ENCODE peak calls at places on chromosomes 7 and 10, in seven cellular contexts. One of them, this sample, is unnamed.

GRCh38 chr10:87646192-87646909 is 13.3 kb upstream of the PAPSS2 start:
- DNase-seq in activated CD4-positive, alpha-beta T cell treated with anti-CD3 and anti-CD28 coated beads, Interleukin-2, amount 50 U/mL, for 4 hours: no peak
- DNase-seq in astrocyte of the hippocampus: no peak
- DNase-seq in activated CD4-positive, CD25-positive, alpha-beta regulatory T cell treated with anti-CD3 and anti-CD28 coated beads, Interleukin-2, amount 50 U/mL, for 72 hours: no peak
- DNase-seq in stimulated activated CD4-positive, alpha-beta T cell treated with anti-CD3 and anti-CD28 coated beads, Interleukin-4, amount 100 ng/mL, for 48 hours: no peak
- DNase-seq in SW 1271: no peak
- DNase-seq in GM12865: no peak
- DNase-seq in this sample: no peak

GRCh38 chr10:51137741-51138529 is 63.6 kb downstream of the PRKG1 start:
- DNase-seq in activated CD4-positive, alpha-beta T cell treated with anti-CD3 and anti-CD28 coated beads, Interleukin-2, amount 50 U/mL, for 4 hours: no peak
- DNase-seq in astrocyte of the hippocampus: no peak
- DNase-seq in activated CD4-positive, CD25-positive, alpha-beta regulatory T cell treated with anti-CD3 and anti-CD28 coated beads, Interleukin-2, amount 50 U/mL, for 72 hours: no peak
- DNase-seq in stimulated activated CD4-positive, alpha-beta T cell treated with anti-CD3 and anti-CD28 coated beads, Interleukin-4, amount 100 ng/mL, for 48 hours: no peak
- DNase-seq in SW 1271: no peak
- DNase-seq in GM12865: no peak
- DNase-seq in this sample: no peak

GRCh38 chr10:124689911-124690498 is 54.2 kb downstream of the FAM53B start:
- DNase-seq in activated CD4-positive, alpha-beta T cell treated with anti-CD3 and anti-CD28 coated beads, Interleukin-2, amount 50 U/mL, for 4 hours: no peak
- DNase-seq in astrocyte of the hippocampus: no peak
- DNase-seq in activated CD4-positive, CD25-positive, alpha-beta regulatory T cell treated with anti-CD3 and anti-CD28 coated beads, Interleukin-2, amount 50 U/mL, for 72 hours: no peak
- DNase-seq in stimulated activated CD4-positive, alpha-beta T cell treated with anti-CD3 and anti-CD28 coated beads, Interleukin-4, amount 100 ng/mL, for 48 hours: no peak
- DNase-seq in SW 1271: no peak
- DNase-seq in GM12865: no peak
- DNase-seq in this sample: no peak

GRCh38 chr10:35822316-35822715 is 180.2 kb upstream of the FZD8 start:
- DNase-seq in activated CD4-positive, alpha-beta T cell treated with anti-CD3 and anti-CD28 coated beads, Interleukin-2, amount 50 U/mL, for 4 hours: no peak
- DNase-seq in astrocyte of the hippocampus: peak
- DNase-seq in activated CD4-positive, CD25-positive, alpha-beta regulatory T cell treated with anti-CD3 and anti-CD28 coated beads, Interleukin-2, amount 50 U/mL, for 72 hours: no peak
- DNase-seq in stimulated activated CD4-positive, alpha-beta T cell treated with anti-CD3 and anti-CD28 coated beads, Interleukin-4, amount 100 ng/mL, for 48 hours: no peak
- DNase-seq in SW 1271: no peak
- DNase-seq in GM12865: peak
- DNase-seq in this sample: peak

GRCh38 chr10:96984512-96985225 is 152.6 kb downstream of the LCOR start:
- DNase-seq in activated CD4-positive, alpha-beta T cell treated with anti-CD3 and anti-CD28 coated beads, Interleukin-2, amount 50 U/mL, for 4 hours: no peak
- DNase-seq in astrocyte of the hippocampus: no peak
- DNase-seq in activated CD4-positive, CD25-positive, alpha-beta regulatory T cell treated with anti-CD3 and anti-CD28 coated beads, Interleukin-2, amount 50 U/mL, for 72 hours: no peak
- DNase-seq in stimulated activated CD4-positive, alpha-beta T cell treated with anti-CD3 and anti-CD28 coated beads, Interleukin-4, amount 100 ng/mL, for 48 hours: no peak
- DNase-seq in SW 1271: no peak
- DNase-seq in GM12865: no peak
- DNase-seq in this sample: no peak

GRCh38 chr7:96973986-96974385 is 31.4 kb upstream of the DLX6 start:
- DNase-seq in activated CD4-positive, alpha-beta T cell treated with anti-CD3 and anti-CD28 coated beads, Interleukin-2, amount 50 U/mL, for 4 hours: no peak
- DNase-seq in astrocyte of the hippocampus: peak
- DNase-seq in activated CD4-positive, CD25-positive, alpha-beta regulatory T cell treated with anti-CD3 and anti-CD28 coated beads, Interleukin-2, amount 50 U/mL, for 72 hours: no peak
- DNase-seq in stimulated activated CD4-positive, alpha-beta T cell treated with anti-CD3 and anti-CD28 coated beads, Interleukin-4, amount 100 ng/mL, for 48 hours: no peak
- DNase-seq in SW 1271: no peak
- DNase-seq in GM12865: no peak
- DNase-seq in this sample: no peak

GRCh38 chr10:18214692-18215563 is 74.7 kb downstream of the CACNB2 start:
- DNase-seq in activated CD4-positive, alpha-beta T cell treated with anti-CD3 and anti-CD28 coated beads, Interleukin-2, amount 50 U/mL, for 4 hours: no peak
- DNase-seq in astrocyte of the hippocampus: peak
- DNase-seq in activated CD4-positive, CD25-positive, alpha-beta regulatory T cell treated with anti-CD3 and anti-CD28 coated beads, Interleukin-2, amount 50 U/mL, for 72 hours: no peak
- DNase-seq in stimulated activated CD4-positive, alpha-beta T cell treated with anti-CD3 and anti-CD28 coated beads, Interleukin-4, amount 100 ng/mL, for 48 hours: no peak
- DNase-seq in SW 1271: peak
- DNase-seq in GM12865: peak
- DNase-seq in this sample: peak

GRCh38 chr7:101169838-101170531 is 4.6 kb upstream of the VGF start:
- DNase-seq in activated CD4-positive, alpha-beta T cell treated with anti-CD3 and anti-CD28 coated beads, Interleukin-2, amount 50 U/mL, for 4 hours: peak
- DNase-seq in astrocyte of the hippocampus: peak
- DNase-seq in activated CD4-positive, CD25-positive, alpha-beta regulatory T cell treated with anti-CD3 and anti-CD28 coated beads, Interleukin-2, amount 50 U/mL, for 72 hours: peak
- DNase-seq in stimulated activated CD4-positive, alpha-beta T cell treated with anti-CD3 and anti-CD28 coated beads, Interleukin-4, amount 100 ng/mL, for 48 hours: peak
- DNase-seq in SW 1271: no peak
- DNase-seq in GM12865: peak
- DNase-seq in this sample: peak